ENCODE peak calls at places on chromosome 22, in five cellular contexts. W is HepG2, D is Panc1, T is GM12878, C is GM23338. A is an unnamed sample.

GRCh38 chr22:46754110-46754799 is 8.2 kb upstream of the TBC1D22A start:
- ATAC-seq in W (peak), D (peak), T (no peak), C (no peak), A (peak)

GRCh38 chr22:47124946-47125345 is 362.5 kb downstream of the TBC1D22A start:
- ATAC-seq in W (no peak), D (no peak), T (no peak), C (peak), A (no peak)

GRCh38 chr22:49869855-49870712 is 16.4 kb downstream of the ZBED4 start:
- ATAC-seq in W (no peak), D (no peak), T (no peak), C (no peak), A (no peak)

GRCh38 chr22:17629646-17630045 is 1.1 kb upstream of the ATP6V1E1 start:
- ATAC-seq in W (no peak), D (no peak), T (no peak), C (no peak), A (no peak)

GRCh38 chr22:31828739-31829138 is 74.9 kb downstream of the DEPDC5 start:
- ATAC-seq in W (no peak), D (no peak), T (peak), C (no peak), A (no peak)

GRCh38 chr22:47408409-47408808 is 646.0 kb downstream of the TBC1D22A start:
- ATAC-seq in W (no peak), D (no peak), T (no peak), C (no peak), A (no peak)

GRCh38 chr22:20408891-20409290 is 14.9 kb downstream of the ZNF74 start:
- ATAC-seq in W (no peak), D (no peak), T (no peak), C (no peak), A (no peak)

GRCh38 chr22:38981659-38982007 is 514 bp upstream of the APOBEC3B start:
- ATAC-seq in W (peak), D (peak), T (peak), C (peak), A (peak)

GRCh38 chr22:38788846-38789245 is 5.1 kb downstream of the DNAL4 start:
- ATAC-seq in W (no peak), D (no peak), T (no peak), C (no peak), A (no peak)

GRCh38 chr22:26689553-26690301 is 32.3 kb downstream of the MIAT start:
- ATAC-seq in W (no peak), D (no peak), T (no peak), C (peak), A (peak)

GRCh38 chr22:31287818-31288495 is 4.3 kb downstream of the PIK3IP1 start:
- ATAC-seq in W (no peak), D (no peak), T (no peak), C (no peak), A (no peak)

GRCh38 chr22:46936378-46936916 is 174.0 kb downstream of the TBC1D22A start:
- ATAC-seq in W (peak), D (no peak), T (no peak), C (no peak), A (no peak)

GRCh38 chr22:30436196-30436595 is 10.6 kb downstream of the MTFP1 start:
- ATAC-seq in W (no peak), D (no peak), T (no peak), C (no peak), A (no peak)

GRCh38 chr22:40665312-40665711 is 14.0 kb upstream of the MCHR1 start:
- ATAC-seq in W (no peak), D (no peak), T (no peak), C (no peak), A (no peak)

GRCh38 chr22:47232197-47232596 is 469.7 kb downstream of the TBC1D22A start:
- ATAC-seq in W (no peak), D (no peak), T (no peak), C (no peak), A (no peak)

GRCh38 chr22:38694945-38695344 is 5.8 kb downstream of the JOSD1 start:
- ATAC-seq in W (no peak), D (no peak), T (peak), C (no peak), A (no peak)

DNA sequence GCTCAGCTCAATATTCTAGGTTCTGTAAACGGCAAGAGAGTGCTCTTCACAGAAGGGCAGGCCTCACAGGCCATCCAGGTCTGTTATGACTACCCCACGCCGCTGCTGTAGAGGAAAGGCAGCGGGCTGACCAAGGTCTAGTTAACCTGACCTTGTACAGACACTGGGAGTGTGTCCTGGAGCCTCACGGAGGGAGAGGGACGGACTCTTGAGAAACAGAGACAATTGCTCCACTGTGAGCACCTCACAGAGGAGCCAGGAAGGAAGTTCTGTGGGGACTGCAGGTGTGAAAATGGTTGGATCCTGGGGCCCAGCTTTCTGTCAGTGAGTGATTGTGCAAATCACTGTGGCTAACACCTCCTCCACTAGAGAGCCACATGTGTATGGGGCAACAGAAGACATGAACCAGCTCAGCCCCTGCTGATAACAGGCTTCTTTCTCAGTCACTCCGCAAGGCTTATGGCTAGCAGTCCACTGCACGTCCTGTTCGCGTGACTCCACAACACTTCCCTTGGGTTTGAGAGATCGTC is 31.4 kb upstream of the YPEL1 start:
- ATAC-seq in W (peak), D (no peak), T (peak), C (no peak), A (no peak)
- TF ChIP-seq POLR2AphosphoS5 in W (no peak), D (no peak), T (no peak), C (no peak), A (no peak)

DNA sequence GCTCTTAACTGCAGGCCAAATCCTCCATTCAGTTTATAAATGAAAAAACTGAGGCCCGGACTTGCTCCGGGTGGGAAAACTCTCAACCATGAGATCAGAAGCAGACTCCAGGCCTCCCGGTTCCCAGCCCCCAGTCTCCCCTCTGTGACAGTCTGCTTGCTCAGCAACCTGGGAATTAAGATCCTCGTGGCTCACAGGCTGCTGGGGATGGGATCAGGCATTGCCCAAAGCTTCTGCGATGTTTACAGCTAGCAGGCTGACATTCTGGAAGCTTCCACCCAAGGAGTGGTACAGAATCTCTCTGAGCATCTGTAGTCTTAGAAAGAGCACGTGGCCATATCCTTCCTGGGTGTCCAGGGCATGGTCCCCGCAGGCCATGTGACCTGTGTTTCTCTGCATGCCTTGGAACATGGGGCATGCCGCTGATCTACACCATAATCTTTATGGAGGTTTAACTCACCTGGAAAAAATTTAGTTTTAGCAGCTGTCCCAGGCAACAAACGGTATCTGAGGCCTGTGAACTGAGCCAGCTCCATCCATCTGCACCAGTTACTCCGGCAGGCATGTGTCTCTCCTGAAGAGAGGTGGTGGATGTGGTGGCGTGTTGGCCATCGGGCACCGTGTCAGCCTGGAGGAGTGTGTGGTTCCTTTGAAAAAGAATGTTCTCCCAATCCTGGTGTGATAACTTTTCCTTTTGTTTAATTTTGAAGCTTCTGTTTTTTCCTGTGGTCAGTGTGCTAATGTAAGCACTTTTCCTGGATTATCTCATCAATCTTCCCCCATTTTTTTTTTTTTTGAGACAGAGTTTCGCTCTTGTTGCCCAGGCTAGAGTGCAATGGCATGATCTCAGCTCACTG is 7.9 kb downstream of the FBLN1 start:
- ATAC-seq in W (no peak), D (no peak), T (no peak), C (no peak), A (no peak)
- H3K27ac ChIP-seq in W (no peak), D (peak), T (no peak), C (peak), A (peak)

GRCh38 chr22:28514314-28514713 is 165.3 kb downstream of the TTC28 start:
- ATAC-seq in W (no peak), D (no peak), T (no peak), C (no peak), A (no peak)
- TF ChIP-seq POLR2AphosphoS5 in W (no peak), D (no peak), T (no peak), C (no peak), A (no peak)

DNA sequence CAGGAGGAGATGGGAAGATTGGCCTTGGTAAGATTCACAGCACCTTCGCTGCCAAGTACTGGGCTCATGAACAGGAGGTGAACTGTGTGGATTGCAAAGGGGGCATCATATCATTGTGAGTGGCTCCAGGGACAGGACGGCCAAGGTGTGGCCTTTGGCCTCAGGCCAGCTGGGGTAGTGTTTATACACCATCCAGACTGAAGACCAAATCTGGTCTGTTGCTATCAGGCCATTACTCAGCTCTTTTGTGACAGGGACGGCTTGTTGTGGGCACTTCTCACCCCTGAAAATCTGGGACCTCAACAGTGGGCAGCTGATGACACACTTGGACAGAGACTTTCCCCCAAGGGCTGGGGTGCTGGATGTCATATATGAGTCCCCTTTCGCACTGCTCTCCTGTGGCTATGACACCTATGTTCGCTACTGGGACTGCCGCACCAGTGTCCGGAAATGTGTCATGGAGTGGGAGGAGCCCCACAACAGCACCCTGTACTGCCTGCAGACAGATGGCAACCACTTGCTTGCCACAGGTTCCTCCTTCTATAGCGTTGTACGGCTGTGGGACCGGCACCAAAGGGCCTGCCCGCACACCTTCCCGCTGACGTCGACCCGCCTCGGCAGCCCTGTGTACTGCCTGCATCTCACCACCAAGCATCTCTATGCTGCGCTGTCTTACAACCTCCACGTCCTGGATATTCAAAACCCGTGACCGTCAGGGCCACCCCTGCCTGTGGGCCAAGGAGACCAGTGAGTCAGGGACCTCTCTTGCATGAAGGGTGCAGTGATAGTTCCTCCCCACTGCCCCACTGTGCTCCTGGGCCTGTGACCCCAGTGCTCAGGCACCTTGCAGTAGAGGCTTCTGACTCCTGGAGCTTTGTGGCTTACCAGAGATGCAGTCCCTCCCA is 83.6 kb downstream of the BCR start:
- ATAC-seq in W (no peak), D (no peak), T (no peak), C (no peak), A (no peak)
- H3K27ac ChIP-seq in W (no peak), D (no peak), T (peak), C (no peak), A (peak)

DNA sequence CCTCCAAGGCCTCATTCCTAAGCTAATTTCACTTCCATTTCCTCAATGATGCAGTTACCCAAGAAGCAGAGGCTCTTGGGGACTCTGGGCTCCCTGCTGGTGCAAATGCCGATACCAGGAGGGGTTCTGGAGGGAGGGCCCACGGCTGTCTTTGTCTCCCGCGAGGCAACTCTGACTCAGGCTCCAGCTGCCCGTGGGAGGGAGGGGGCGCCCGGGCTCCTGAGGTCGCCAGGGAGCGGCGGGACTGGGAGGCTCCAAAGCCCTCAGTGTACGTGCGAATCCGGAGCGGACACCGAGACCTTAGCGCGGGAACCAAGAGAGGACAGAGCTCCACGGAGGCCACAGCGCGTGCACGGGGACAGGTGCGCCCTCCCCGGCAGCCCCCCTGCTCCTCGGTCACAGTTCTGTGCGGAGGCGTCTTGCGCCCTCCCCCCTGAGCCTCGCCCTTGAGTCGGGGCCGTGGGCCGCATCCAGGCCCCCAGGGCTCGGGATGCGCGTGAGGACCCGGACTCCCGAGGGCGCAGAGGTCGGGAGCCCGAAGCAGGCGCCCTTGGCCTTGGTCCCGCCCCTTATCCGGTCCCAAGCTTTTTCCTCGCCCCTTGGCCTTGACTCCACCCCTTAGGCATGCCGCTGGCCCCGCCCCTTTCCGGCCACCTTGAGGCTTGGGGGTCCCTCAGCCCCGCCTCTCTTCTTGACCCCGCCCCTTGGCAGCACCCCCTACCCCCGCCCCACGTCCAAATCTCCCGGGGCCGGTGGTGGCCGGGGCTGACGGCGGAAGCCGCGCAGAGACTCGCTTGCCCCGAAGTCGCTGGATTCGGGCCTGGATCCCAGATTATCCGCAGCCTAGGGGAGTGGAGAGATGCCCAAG is 4.7 kb upstream of the SHISA8 start:
- ATAC-seq in W (peak), D (peak), T (peak), C (peak), A (peak)
- TF ChIP-seq POLR2AphosphoS5 in W (no peak), D (no peak), T (peak), C (peak), A (no peak)

GRCh38 chr22:37430941-37431340 is 3.7 kb upstream of the ELFN2 start:
- ATAC-seq in W (no peak), D (no peak), T (no peak), C (no peak), A (no peak)
- H3K27ac ChIP-seq in W (no peak), D (no peak), T (no peak), C (no peak), A (no peak)

DNA sequence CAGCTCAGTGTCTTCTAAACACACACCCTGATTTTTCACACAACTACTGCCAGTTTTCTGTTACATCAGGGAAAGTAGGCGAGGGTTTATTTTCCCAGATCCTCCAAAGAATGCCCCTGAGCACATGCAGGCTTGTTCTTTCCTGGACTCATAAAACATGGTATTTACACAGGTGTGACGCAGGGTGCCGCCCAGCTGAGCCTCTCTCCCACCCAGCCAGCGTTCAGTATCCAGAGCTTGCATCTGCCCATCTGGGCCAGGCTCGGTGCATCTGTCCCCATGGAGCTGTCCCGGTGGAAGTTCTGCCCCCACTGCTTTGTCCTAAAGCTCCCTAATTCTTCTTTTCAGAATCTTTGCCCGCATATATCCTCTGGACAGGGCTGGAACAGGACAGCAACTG is 44.8 kb upstream of the ISX start:
- ATAC-seq in W (no peak), D (no peak), T (no peak), C (no peak), A (no peak)
- TF ChIP-seq POLR2AphosphoS5 in W (no peak), D (no peak), T (no peak), C (no peak), A (no peak)